ENCODE peak calls at places on chromosomes 1 and 21, in six cellular contexts. Q is nephron progenitor cell, A is nucleus accumbens, O is PC-3, H is psoas muscle, F is NCI-H2081. C is an unnamed sample.
A peak's percentile ranks its signal among the peaks of the same experiment; 100 is the strongest.

GRCh38 chr1:199821029-199821779 is 206.3 kb upstream of the NR5A2 start:
- DNase-seq in Q (no peak), A (no peak), O (no peak), H (no peak), F (peak; percentile 84), C (no peak)

GRCh38 chr1:108089482-108089881 is 110.7 kb downstream of the SLC25A24 start:
- DNase-seq in Q (no peak), A (no peak), O (no peak), H (no peak), F (no peak), C (no peak)

GRCh38 chr1:32518976-32519375 is 20.3 kb upstream of the ZBTB8A start:
- DNase-seq in Q (no peak), A (no peak), O (no peak), H (no peak), F (no peak), C (no peak)

GRCh38 chr1:22488319-22488718 is 36.7 kb downstream of the ZBTB40 start:
- DNase-seq in Q (no peak), A (no peak), O (no peak), H (no peak), F (no peak), C (peak; percentile 2)

GRCh38 chr1:174968750-174969244 is 30.9 kb upstream of the CACYBP start:
- DNase-seq in Q (no peak), A (no peak), O (peak; percentile 65), H (no peak), F (no peak), C (peak; percentile 55)

GRCh38 chr1:116556289-116557006 is 14.4 kb downstream of the CD58 start:
- DNase-seq in Q (no peak), A (no peak), O (peak; percentile 98), H (peak; percentile 73), F (no peak), C (peak; percentile 92)

GRCh38 chr1:158931055-158931737 is at the start of gene PYHIN1:
- DNase-seq in Q (no peak), A (no peak), O (no peak), H (no peak), F (no peak), C (no peak)

GRCh38 chr1:239268941-239269340 is 117.4 kb upstream of the CHRM3 start:
- DNase-seq in Q (no peak), A (no peak), O (no peak), H (no peak), F (no peak), C (peak; percentile 33)

GRCh38 chr1:230271396-230272035 is 154.6 kb downstream of the PGBD5 start:
- DNase-seq in Q (no peak), A (no peak), O (no peak), H (no peak), F (no peak), C (no peak)

GRCh38 chr1:154306151-154306550 is 14.7 kb upstream of the AQP10 start:
- DNase-seq in Q (no peak), A (no peak), O (no peak), H (no peak), F (no peak), C (no peak)

GRCh38 chr1:65924471-65924870 is 131.8 kb downstream of the PDE4B start:
- DNase-seq in Q (no peak), A (no peak), O (peak; percentile 37), H (no peak), F (no peak), C (peak; percentile 77)

GRCh38 chr1:47995306-47996050 is 1.7 kb downstream of the TRABD2B start:
- DNase-seq in Q (no peak), A (no peak), O (peak; percentile 79), H (no peak), F (no peak), C (no peak)

GRCh38 chr1:153749408-153750005 is 21.7 kb downstream of the INTS3 start:
- DNase-seq in Q (peak; percentile 78), A (peak; percentile 20), O (peak; percentile 92), H (peak; percentile 86), F (peak; percentile 80), C (peak; percentile 81)

GRCh38 chr1:36182734-36183133 is 26.8 kb downstream of the MAP7D1 start:
- DNase-seq in Q (no peak), A (no peak), O (no peak), H (no peak), F (no peak), C (no peak)

GRCh38 chr21:29737188-29737587 is 202.6 kb downstream of the GRIK1 start:
- DNase-seq in Q (no peak), A (no peak), O (no peak), H (no peak), F (no peak), C (no peak)

GRCh38 chr1:213987422-213987875 is 324 bp upstream of the PROX1 start:
- DNase-seq in Q (no peak), A (no peak), O (peak; percentile 30), H (peak; percentile 54), F (no peak), C (peak; percentile 44)

GRCh38 chr1:6466023-6466422 is at the start of gene TNFRSF25:
- DNase-seq in Q (no peak), A (no peak), O (no peak), H (no peak), F (no peak), C (no peak)

GRCh38 chr1:78703806-78704205 is 54.2 kb downstream of the IFI44 start:
- DNase-seq in Q (no peak), A (no peak), O (no peak), H (no peak), F (no peak), C (no peak)

GRCh38 chr1:18149113-18149641 is 41.6 kb downstream of the IGSF21 start:
- DNase-seq in Q (peak; percentile 54), A (no peak), O (peak; percentile 59), H (no peak), F (no peak), C (no peak)

GRCh38 chr1:41169066-41169798 is 72.9 kb downstream of the SCMH1 start:
- DNase-seq in Q (no peak), A (no peak), O (no peak), H (no peak), F (no peak), C (no peak)

GRCh38 chr1:158334601-158335292 is 3.4 kb upstream of the CD1B start:
- DNase-seq in Q (no peak), A (no peak), O (no peak), H (no peak), F (no peak), C (no peak)

GRCh38 chr1:167442854-167443565 is 75.3 kb downstream of the CD247 start:
- DNase-seq in Q (no peak), A (no peak), O (no peak), H (no peak), F (no peak), C (no peak)

GRCh38 chr21:31425158-31425557 is 81.1 kb upstream of the TIAM1 start:
- DNase-seq in Q (no peak), A (no peak), O (no peak), H (no peak), F (no peak), C (no peak)

GRCh38 chr1:215631489-215631888 is 64.4 kb downstream of the KCTD3 start:
- DNase-seq in Q (no peak), A (no peak), O (peak; percentile 80), H (no peak), F (peak; percentile 93), C (peak; percentile 46)

GRCh38 chr1:154598871-154599635 is 8.9 kb downstream of the ADAR start:
- DNase-seq in Q (no peak), A (no peak), O (no peak), H (no peak), F (no peak), C (no peak)

GRCh38 chr1:29490204-29490934 is 254.0 kb downstream of the PTPRU start:
- DNase-seq in Q (no peak), A (no peak), O (no peak), H (no peak), F (no peak), C (no peak)

GRCh38 chr1:94349853-94350252 is 68.3 kb upstream of the ABCD3 start:
- DNase-seq in Q (no peak), A (no peak), O (no peak), H (no peak), F (no peak), C (no peak)

GRCh38 chr1:181105134-181106021 is 16.9 kb downstream of the IER5 start:
- DNase-seq in Q (peak; percentile 95), A (peak; percentile 83), O (peak; percentile 85), H (peak; percentile 97), F (peak; percentile 89), C (peak; percentile 90)

GRCh38 chr21:38170283-38170682 is 86.5 kb upstream of the KCNJ15 start:
- DNase-seq in Q (peak; percentile 23), A (no peak), O (peak; percentile 66), H (no peak), F (no peak), C (peak; percentile 55)

GRCh38 chr1:119779869-119780356 is 11.2 kb upstream of the HMGCS2 start:
- DNase-seq in Q (no peak), A (no peak), O (peak; percentile 70), H (no peak), F (no peak), C (peak; percentile 17)

GRCh38 chr1:174393885-174394284 is 53.9 kb upstream of the GPR52 start:
- DNase-seq in Q (no peak), A (no peak), O (no peak), H (no peak), F (no peak), C (no peak)

GRCh38 chr1:169538998-169539871 is 47.0 kb downstream of the F5 start:
- DNase-seq in Q (no peak), A (no peak), O (peak; percentile 99), H (no peak), F (no peak), C (peak; percentile 87)

GRCh38 chr21:25467891-25468290 is 139.4 kb downstream of the MRPL39 start:
- DNase-seq in Q (no peak), A (no peak), O (no peak), H (no peak), F (no peak), C (no peak)

GRCh38 chr1:107228704-107229103 is 87.9 kb downstream of the NTNG1 start:
- DNase-seq in Q (no peak), A (no peak), O (no peak), H (no peak), F (no peak), C (peak; percentile 28)

GRCh38 chr1:216582151-216582550 is 141.1 kb downstream of the ESRRG start:
- DNase-seq in Q (no peak), A (no peak), O (no peak), H (no peak), F (no peak), C (no peak)

GRCh38 chr1:10308001-10308400 is 90.9 kb upstream of the PGD start:
- DNase-seq in Q (no peak), A (no peak), O (no peak), H (no peak), F (no peak), C (no peak)

C was measured in ELR.